ENCODE peak calls at places on chromosomes 3 and 15, in six cellular contexts. K is hippocampal formation; Y is mesenteric fat pad; E is activated CD4-positive, alpha-beta T cell treated with anti-CD3 and anti-CD28 coated beads, Interleukin-2, amount 50 U/mL, for 24 hours; R is left ventricle myocardium inferior; X is HTR-8/SVneo. D is an unnamed sample.

GRCh38 chr15:63476229-63476632 is 28.2 kb upstream of the USP3 start:
- DNase-seq in K (no peak), Y (no peak), E (no peak), R (no peak), X (peak; percentile 74), D (no peak)

GRCh38 chr3:122497425-122497824 is 17.3 kb downstream of the KPNA1 start:
- DNase-seq in E (no peak), X (peak; percentile 63), Y (no peak), K (no peak), R (no peak), D (no peak)

GRCh38 chr3:69649713-69650419 is 89.4 kb upstream of the MITF start:
- DNase-seq in X (no peak), K (no peak), R (no peak), E (no peak), Y (no peak), D (no peak)

GRCh38 chr15:41125950-41126642 is 10.0 kb upstream of the INO80 start:
- DNase-seq in E (no peak), Y (peak; percentile 8), X (no peak), K (no peak), R (no peak), D (no peak)

GRCh38 chr15:99717129-99718024 is 15.9 kb downstream of the LYSMD4 start:
- DNase-seq in R (peak; percentile 48), Y (no peak), K (no peak), X (no peak), E (no peak), D (no peak)

GRCh38 chr15:71011503-71012155 is 103.6 kb upstream of the THSD4 start:
- DNase-seq in E (no peak), K (no peak), Y (no peak), X (peak; percentile 55), R (no peak), D (no peak)

GRCh38 chr3:71076361-71076997 is 507.0 kb downstream of the FOXP1 start:
- DNase-seq in R (no peak), E (no peak), Y (no peak), X (no peak), K (no peak), D (no peak)

GRCh38 chr15:39887832-39888231 is 32.2 kb downstream of the GPR176 start:
- DNase-seq in K (peak; percentile 33), X (peak; percentile 39), E (no peak), Y (no peak), R (no peak), D (no peak)

GRCh38 chr3:14606663-14607339 is 44.8 kb upstream of the CCDC174 start:
- DNase-seq in R (no peak), K (no peak), Y (no peak), E (no peak), X (no peak), D (no peak)

GRCh38 chr15:22939051-22939450 is 41.1 kb downstream of the CYFIP1 start:
- DNase-seq in R (no peak), E (no peak), K (no peak), X (no peak), Y (no peak), D (no peak)

GRCh38 chr15:25701716-25702465 is 161.2 kb downstream of the ATP10A start:
- DNase-seq in X (no peak), K (no peak), R (no peak), Y (peak; percentile 71), E (no peak), D (no peak)

GRCh38 chr15:48462688-48463087 is 131.5 kb downstream of the DUT start:
- DNase-seq in R (no peak), Y (no peak), E (no peak), X (no peak), K (no peak), D (no peak)

GRCh38 chr3:13712682-13713180 is 163.8 kb downstream of the FBLN2 start:
- DNase-seq in R (no peak), X (no peak), Y (no peak), E (no peak), K (no peak), D (no peak)

GRCh38 chr15:35393403-35393802 is 152.6 kb downstream of the DPH6 start:
- DNase-seq in E (no peak), R (no peak), K (no peak), X (no peak), Y (no peak), D (no peak)

GRCh38 chr15:51830279-51830806 is 890 bp downstream of the TMOD3 start:
- DNase-seq in K (no peak), R (no peak), X (peak; percentile 6), Y (no peak), E (no peak), D (no peak)

GRCh38 chr3:31542246-31542645 is 9.5 kb downstream of the STT3B start:
- DNase-seq in E (no peak), K (no peak), R (no peak), Y (no peak), X (no peak), D (no peak)

GRCh38 chr3:194206375-194206774 is 70.4 kb downstream of the HES1 start:
- DNase-seq in X (no peak), Y (no peak), K (no peak), E (no peak), R (peak; percentile 38), D (no peak)